ENCODE peak calls at places on chromosomes 2 and 18, in five cellular contexts. T is NB4, H is pancreas, J is HFFc6, M is endothelial cell. K is an unnamed sample.

GRCh38 chr2:195580156-195580555 is 76.9 kb upstream of the SLC39A10 start:
- DNase-seq in J (no peak), M (no peak), T (peak), H (no peak), K (no peak)

GRCh38 chr2:74548285-74548918 is 5.3 kb downstream of the LOXL3 start:
- DNase-seq in H (no peak), M (no peak), J (no peak), T (no peak), K (no peak)

GRCh38 chr2:240397924-240398611 is 37.4 kb upstream of the GPC1 start:
- DNase-seq in M (peak), J (no peak), T (no peak), H (no peak), K (no peak)

GRCh38 chr2:118202707-118203303 is 114.5 kb downstream of the INSIG2 start:
- DNase-seq in T (peak), H (no peak), J (peak), M (peak), K (peak)

GRCh38 chr2:142742301-142743214 is 134.9 kb upstream of the KYNU start:
- DNase-seq in H (no peak), M (no peak), J (no peak), T (no peak), K (no peak)

GRCh38 chr2:221874444-221874843 is 302.3 kb upstream of the EPHA4 start:
- DNase-seq in H (no peak), M (no peak), T (no peak), J (no peak), K (no peak)

GRCh38 chr2:74292752-74293151 is 50.5 kb downstream of the SLC4A5 start:
- DNase-seq in M (no peak), H (no peak), J (no peak), T (no peak), K (no peak)

GRCh38 chr2:9002637-9003365 is 683 bp downstream of the MBOAT2 start:
- DNase-seq in T (peak), H (peak), M (peak), J (no peak), K (no peak)

GRCh38 chr2:1791670-1792069 is 47.4 kb upstream of the PXDN start:
- DNase-seq in J (no peak), H (no peak), M (no peak), T (peak), K (no peak)

GRCh38 chr2:50975546-50975945 is 56.4 kb downstream of the NRXN1 start:
- DNase-seq in T (no peak), H (no peak), J (no peak), M (no peak), K (no peak)

GRCh38 chr2:27980242-27980641 is 89.7 kb downstream of the BABAM2 start:
- DNase-seq in T (peak), H (no peak), M (no peak), J (no peak), K (no peak)

GRCh38 chr2:45069711-45070664 is 60.7 kb upstream of the SIX2 start:
- DNase-seq in M (no peak), H (no peak), T (no peak), J (no peak), K (no peak)

GRCh38 chr2:52956115-52956514 is 811.5 kb upstream of the CHAC2 start:
- DNase-seq in J (no peak), M (no peak), T (no peak), H (no peak), K (no peak)

GRCh38 chr2:230935132-230935435 is 10.0 kb upstream of the GPR55 start:
- DNase-seq in H (no peak), M (no peak), J (no peak), T (no peak), K (no peak)

GRCh38 chr2:108927936-108928659 is 60.9 kb downstream of the EDAR start:
- DNase-seq in T (peak), J (peak), H (peak), M (peak), K (peak)

GRCh38 chr2:241035142-241035817 is 36.9 kb downstream of the SNED1 start:
- DNase-seq in J (no peak), T (no peak), M (no peak), H (no peak), K (no peak)

GRCh38 chr2:150507071-150507470 is 19.6 kb upstream of the RND3 start:
- DNase-seq in J (no peak), H (no peak), T (no peak), M (no peak), K (no peak)

GRCh38 chr2:168949324-168949723 is 48.2 kb downstream of the G6PC2 start:
- DNase-seq in J (no peak), T (no peak), H (no peak), M (no peak), K (no peak)

GRCh38 chr2:10216677-10217498 is 85.8 kb upstream of the HPCAL1 start:
- DNase-seq in M (no peak), J (no peak), H (peak), T (no peak), K (no peak)

GRCh38 chr18:66749475-66750035 is 145.7 kb upstream of the CDH19 start:
- DNase-seq in T (no peak), J (no peak), H (no peak), M (no peak), K (peak)

GRCh38 chr2:192004188-192004963 is 157.5 kb upstream of the CAVIN2 start:
- DNase-seq in M (no peak), T (no peak), J (no peak), H (no peak), K (no peak)

GRCh38 chr2:164388511-164388910 is 232.8 kb downstream of the GRB14 start:
- DNase-seq in J (peak), T (peak), M (no peak), H (no peak), K (peak)

GRCh38 chr2:197168705-197169104 is 141.9 kb downstream of the ANKRD44 start:
- DNase-seq in H (peak), M (peak), J (peak), T (peak), K (peak)

GRCh38 chr2:197152451-197153228 is 157.9 kb downstream of the ANKRD44 start:
- DNase-seq in T (peak), H (no peak), J (peak), M (no peak), K (no peak)

GRCh38 chr2:218648473-218649100 is 10.8 kb downstream of the ZNF142 start:
- DNase-seq in H (no peak), M (peak), T (peak), J (peak), K (peak)

GRCh38 chr2:55954306-55955035 is 30.9 kb upstream of the EFEMP1 start:
- DNase-seq in T (no peak), M (no peak), J (no peak), H (no peak), K (peak)

GRCh38 chr2:148645925-148646559 is 1.5 kb downstream of the EPC2 start:
- DNase-seq in T (peak), H (no peak), J (peak), M (peak), K (peak)

GRCh38 chr2:148643421-148643820 is 1.1 kb upstream of the EPC2 start:
- DNase-seq in H (no peak), M (no peak), J (no peak), T (peak), K (no peak)

GRCh38 chr2:148643998-148644884 is at the start of gene EPC2:
- DNase-seq in T (peak), H (peak), M (peak), J (peak), K (no peak)

GRCh38 chr2:148644885-148645134 is 259 bp downstream of the EPC2 start:
- DNase-seq in J (peak), H (peak), T (no peak), M (no peak), K (no peak)

DNA sequence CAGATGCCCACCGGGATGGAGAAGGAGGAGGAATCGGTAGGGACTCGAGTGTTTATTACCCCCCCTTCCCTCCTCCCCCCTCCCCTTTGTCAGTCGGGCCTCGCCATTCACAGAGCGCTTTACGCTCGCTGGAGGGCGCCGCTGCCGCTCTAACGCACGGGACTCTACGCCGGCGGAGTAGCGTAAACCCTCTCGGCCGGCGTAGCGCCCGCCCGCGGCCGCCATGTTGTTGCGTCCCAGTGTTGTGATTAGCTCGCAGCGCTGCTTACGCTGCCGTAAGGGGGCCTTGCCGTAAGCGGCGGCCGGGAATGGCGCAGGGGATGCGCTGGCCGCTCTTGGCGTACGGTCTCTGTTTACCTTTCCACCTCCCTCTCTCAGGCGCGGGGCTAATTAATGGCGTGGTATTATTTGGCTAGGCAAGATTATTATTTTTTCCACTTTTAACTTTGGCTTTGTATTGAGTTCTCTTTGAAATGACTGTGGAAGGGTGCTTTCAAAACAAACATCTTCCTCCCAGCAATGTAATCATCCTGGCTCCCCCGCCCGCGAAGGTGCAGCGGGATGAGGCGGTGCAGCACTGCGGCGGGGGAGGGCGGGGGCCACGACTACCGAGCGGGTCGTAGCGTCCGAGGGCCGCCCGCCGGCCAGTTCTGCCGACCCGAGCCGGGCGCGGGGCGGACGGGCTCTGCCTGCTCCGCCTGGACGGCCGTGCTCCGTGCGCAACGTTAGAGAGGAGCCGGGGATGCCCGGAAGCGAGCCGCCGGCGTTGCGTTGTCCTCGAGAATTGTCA is 779 bp downstream of the EPC2 start:
- DNase-seq in T (peak), H (peak), M (peak), J (peak), K (peak)
- TF ChIP-seq CTCF in T (no peak), H (no peak), M (peak), J (peak), K (peak)

GRCh38 chr2:105180491-105180972 is 61.0 kb upstream of the GPR45 start:
- DNase-seq in M (no peak), H (no peak), T (no peak), J (no peak), K (no peak)

GRCh38 chr2:105177546-105178254 is 63.8 kb upstream of the GPR45 start:
- DNase-seq in M (no peak), J (no peak), H (no peak), T (no peak), K (no peak)

GRCh38 chr2:105177008-105177407 is 64.5 kb upstream of the GPR45 start:
- DNase-seq in J (no peak), M (no peak), H (no peak), T (no peak), K (no peak)

GRCh38 chr2:105181282-105181681 is 60.3 kb upstream of the GPR45 start:
- DNase-seq in H (no peak), J (no peak), T (no peak), M (peak), K (no peak)

DNA sequence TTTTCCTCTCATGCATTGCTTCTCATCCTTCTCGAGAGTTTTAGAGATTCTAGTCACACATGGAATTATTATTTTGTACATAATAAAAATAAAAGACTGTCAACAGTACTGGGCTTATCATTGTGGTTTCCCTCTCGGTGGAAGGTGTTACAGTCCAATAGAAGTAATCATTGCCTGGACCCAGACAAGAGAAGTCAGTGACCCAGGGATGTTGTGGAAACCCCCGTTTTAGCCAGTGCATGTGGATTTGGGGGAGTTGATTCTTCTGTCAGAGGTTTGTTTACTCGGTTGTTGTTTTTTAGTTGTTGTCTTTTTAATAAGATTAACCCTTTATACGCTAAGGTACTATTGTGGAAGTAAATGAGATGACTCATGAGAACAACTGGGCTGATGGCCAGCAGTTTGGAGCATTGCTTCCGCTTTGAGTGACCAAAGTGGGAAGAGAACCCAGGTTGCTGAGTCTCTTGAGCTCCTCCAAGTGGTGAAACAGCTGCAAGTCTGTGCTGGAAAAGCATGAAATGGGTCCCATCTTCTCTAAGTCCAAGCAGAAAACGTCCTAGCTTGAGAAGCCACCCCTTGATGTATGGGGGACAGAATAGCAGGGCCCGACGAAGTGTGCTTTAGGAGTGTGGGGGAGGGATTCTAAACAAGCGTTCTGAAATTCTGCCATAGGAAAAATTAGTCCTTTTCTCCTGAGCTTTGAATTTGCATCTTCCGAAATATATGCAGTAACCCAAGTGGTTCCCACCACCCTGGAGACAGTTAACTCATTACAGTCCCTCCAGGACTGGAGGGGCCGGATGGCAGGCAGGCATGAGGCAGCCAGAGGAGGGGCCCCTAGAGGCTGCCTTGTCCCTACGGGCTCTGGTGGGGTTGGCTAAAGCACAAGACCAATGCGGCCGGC is 61.8 kb upstream of the GPR45 start:
- DNase-seq in T (peak), J (peak), H (no peak), M (peak), K (peak)
- TF ChIP-seq CTCF in T (peak), J (peak), H (peak), M (no peak), K (peak)

GRCh38 chr18:51133580-51134160 is 63.8 kb downstream of the MEX3C start:
- DNase-seq in H (no peak), M (no peak), J (no peak), T (no peak), K (no peak)
- TF ChIP-seq CTCF in H (no peak), M (no peak), J (no peak), T (no peak), K (no peak)

GRCh38 chr2:62410015-62410453 is 96.0 kb downstream of the TMEM17 start:
- DNase-seq in H (no peak), J (no peak), M (no peak), T (peak), K (no peak)
- TF ChIP-seq CTCF in H (no peak), J (no peak), M (no peak), T (peak), K (peak)

DNA sequence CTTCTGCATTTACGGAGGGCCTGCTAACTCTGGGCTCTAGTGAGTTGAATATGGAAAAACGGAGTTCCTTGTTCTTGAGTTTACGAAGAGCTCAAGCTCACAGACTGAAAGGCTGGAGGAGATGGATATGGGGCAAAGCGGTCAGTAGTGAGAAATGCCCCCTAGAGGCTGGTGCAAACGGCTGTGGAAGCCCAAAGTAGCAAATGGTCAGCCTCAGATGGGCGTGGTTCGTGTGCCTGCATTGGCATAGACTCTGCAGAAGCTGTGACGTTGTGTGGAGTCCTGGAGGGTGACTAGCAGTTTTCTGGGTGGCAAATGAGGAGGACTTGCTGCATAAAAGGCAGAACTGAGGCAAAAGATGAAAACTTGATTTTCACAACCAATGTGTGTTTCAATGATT is 93.6 kb upstream of the TWIST2 start:
- DNase-seq in M (no peak), H (no peak), J (no peak), T (no peak), K (no peak)
- TF ChIP-seq CTCF in M (no peak), H (no peak), J (peak), T (peak), K (no peak)

GRCh38 chr18:59839931-59840685 is 59.7 kb upstream of the PMAIP1 start:
- DNase-seq in J (no peak), T (no peak), M (no peak), H (no peak), K (no peak)
- TF ChIP-seq CTCF in J (peak), T (no peak), M (no peak), H (no peak), K (no peak)

GRCh38 chr2:152189622-152190495 is 14.3 kb upstream of the STAM2 start:
- DNase-seq in H (no peak), J (peak), M (peak), T (peak), K (peak)
- TF ChIP-seq CTCF in H (peak), J (peak), M (no peak), T (peak), K (peak)

DNA sequence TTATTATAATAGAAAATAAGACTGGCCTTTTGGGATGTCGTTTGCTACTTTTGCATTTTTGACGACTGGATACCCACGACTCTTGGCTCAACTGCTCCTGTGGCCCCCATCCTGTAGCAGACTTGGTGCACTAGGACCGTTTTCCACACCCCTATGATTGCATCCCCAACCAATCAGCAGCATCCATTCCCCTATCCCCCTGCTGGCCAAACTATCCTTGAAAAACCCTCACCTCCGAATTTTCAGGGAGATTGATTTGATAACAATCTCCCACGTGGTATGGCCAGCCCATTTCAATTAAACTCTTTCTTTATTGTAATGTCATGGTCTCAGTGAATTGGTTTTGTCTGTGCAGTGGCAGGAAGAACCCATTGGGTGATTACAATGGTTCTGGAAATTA is 37.9 kb upstream of the TTR start:
- DNase-seq in T (peak), M (no peak), J (no peak), H (no peak), K (no peak)
- TF ChIP-seq CTCF in T (peak), M (peak), J (peak), H (no peak), K (peak)

DNA sequence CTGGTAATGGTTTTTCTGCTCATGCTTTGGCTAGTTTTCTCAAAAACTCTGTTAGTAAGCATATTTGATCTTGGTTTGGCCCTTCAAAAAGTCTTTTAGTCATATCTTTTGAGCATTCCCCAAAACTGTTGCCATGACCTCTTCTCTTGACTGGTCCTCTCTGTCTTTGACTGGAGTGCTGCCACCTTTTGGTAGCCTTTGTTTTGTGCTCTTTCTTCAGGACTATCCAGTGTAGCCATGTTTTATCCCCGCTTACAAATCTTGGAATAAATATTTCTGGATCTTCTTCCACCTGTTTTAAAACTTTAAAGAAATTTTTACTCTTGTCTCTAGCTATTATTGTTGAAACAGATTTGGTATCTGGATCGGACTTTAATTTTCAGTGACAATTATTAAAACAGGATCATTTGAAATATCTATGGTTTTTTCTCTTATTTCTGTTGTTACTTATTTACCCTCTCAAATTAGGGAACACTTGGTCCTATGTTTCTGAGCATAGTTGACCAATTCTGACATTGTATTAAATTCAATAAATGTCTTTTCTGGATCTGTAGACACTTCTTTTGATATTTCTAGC is 965 bp upstream of the ELOA2 start:
- DNase-seq in J (peak), M (peak), H (no peak), T (peak), K (no peak)
- TF ChIP-seq CTCF in J (peak), M (peak), H (no peak), T (peak), K (peak)

GRCh38 chr2:216792222-216793001 is 67.5 kb downstream of the TNP1 start:
- DNase-seq in J (peak), H (no peak), T (no peak), M (no peak), K (no peak)
- TF ChIP-seq CTCF in J (peak), H (no peak), T (no peak), M (no peak), K (no peak)